ENCODE peak calls at places on chromosomes 11 and 22, in ten cellular contexts. P is adipocyte, E is neuronal stem cell, B is progenitor cell of endocrine pancreas, T is GM23248, M is putamen, C is fibroblast of mammary gland, Y is HFFc6, S is lower lobe of right lung, O is iris pigment epithelial cell. G is an unnamed sample.
A peak's percentile ranks its signal among the peaks of the same experiment; 100 is the strongest.

GRCh38 chr11:24759742-24760141 is 262.9 kb downstream of the LUZP2 start:
- DNase-seq in M (no peak), B (no peak), T (no peak), S (no peak), O (no peak), C (no peak), P (no peak), E (no peak), Y (no peak), G (no peak)

GRCh38 chr11:60942207-60942606 is 9.8 kb downstream of the SLC15A3 start:
- DNase-seq in E (no peak), S (no peak), B (no peak), C (no peak), Y (no peak), M (no peak), P (no peak), O (no peak), T (no peak), G (no peak)

GRCh38 chr11:32331098-32331497 is 104.2 kb downstream of the WT1 start:
- DNase-seq in E (no peak), B (no peak), T (no peak), M (no peak), Y (no peak), P (no peak), O (no peak), S (no peak), C (no peak), G (no peak)

GRCh38 chr22:45911601-45912271 is 65.2 kb downstream of the WNT7B start:
- DNase-seq in B (no peak), O (peak; percentile 13), T (peak; percentile 87), P (no peak), Y (no peak), S (peak; percentile 88), C (peak; percentile 45), M (no peak), E (no peak), G (no peak)

GRCh38 chr11:12777208-12777874 is 103.1 kb downstream of the TEAD1 start:
- DNase-seq in Y (no peak), M (no peak), P (peak; percentile 84), B (no peak), E (no peak), S (no peak), O (peak; percentile 89), C (peak; percentile 77), T (peak; percentile 47), G (no peak)

GRCh38 chr11:61598886-61599868 is 18.3 kb upstream of the SYT7 start:
- DNase-seq in S (no peak), T (peak; percentile 69), M (no peak), P (peak; percentile 53), O (peak; percentile 12), C (peak; percentile 87), E (no peak), Y (no peak), B (no peak), G (peak; percentile 35)

GRCh38 chr11:61899146-61899841 is 7.9 kb upstream of the FADS3 start:
- DNase-seq in O (peak; percentile 58), T (peak; percentile 71), C (peak; percentile 72), M (peak; percentile 64), S (peak; percentile 91), E (peak; percentile 82), Y (peak; percentile 59), P (peak; percentile 84), B (peak; percentile 97), G (peak; percentile 96)

GRCh38 chr22:49503321-49503720 is 324.4 kb downstream of the BRD1 start:
- DNase-seq in C (no peak), M (no peak), E (no peak), P (no peak), T (no peak), O (no peak), S (no peak), B (no peak), Y (no peak), G (no peak)

GRCh38 chr11:42054351-42054750 is 594.9 kb upstream of the LRRC4C start:
- DNase-seq in O (no peak), Y (no peak), E (no peak), C (peak; percentile 23), S (no peak), P (no peak), B (no peak), M (no peak), T (no peak), G (no peak)

GRCh38 chr11:128544625-128545024 is 42.7 kb downstream of the ETS1 start:
- DNase-seq in B (no peak), P (peak; percentile 65), M (no peak), Y (no peak), S (no peak), T (peak; percentile 16), E (no peak), C (peak; percentile 42), O (peak; percentile 49), G (no peak)

GRCh38 chr22:38766076-38766777 is 10.4 kb upstream of the SUN2 start:
- DNase-seq in T (peak; percentile 84), Y (peak; percentile 78), B (peak; percentile 48), O (peak; percentile 56), S (peak; percentile 63), M (peak; percentile 70), C (peak; percentile 85), E (no peak), P (peak; percentile 71), G (peak; percentile 77)

GRCh38 chr11:129862123-129862522 is 33.3 kb downstream of the NFRKB start:
- DNase-seq in T (no peak), P (no peak), C (no peak), S (no peak), M (no peak), O (no peak), E (no peak), Y (no peak), B (no peak), G (no peak)

GRCh38 chr22:23405366-23405851 is 174.7 kb downstream of the IGLL1 start:
- DNase-seq in P (no peak), O (no peak), E (no peak), T (no peak), B (no peak), S (no peak), C (no peak), Y (no peak), M (no peak), G (no peak)

GRCh38 chr11:47997063-47998053 is 17.0 kb downstream of the PTPRJ start:
- DNase-seq in Y (no peak), O (no peak), C (no peak), E (no peak), P (no peak), T (no peak), M (no peak), B (no peak), S (no peak), G (no peak)

GRCh38 chr11:116294630-116295029 is 478.2 kb downstream of the BUD13 start:
- DNase-seq in P (peak; percentile 2), B (no peak), M (no peak), C (no peak), T (peak; percentile 13), O (peak; percentile 40), Y (peak; percentile 30), E (no peak), S (no peak), G (no peak)

GRCh38 chr11:1171223-1171984 is 13.7 kb downstream of the MUC5AC start:
- DNase-seq in P (no peak), S (no peak), C (no peak), T (no peak), B (no peak), Y (no peak), E (no peak), O (no peak), M (no peak), G (no peak)

G was measured in nephron progenitor cell.